ENCODE peak calls at places on chromosome 21, in six cellular contexts. U, G, C, V, D and X are unnamed samples.

GRCh38 chr21:36741506-36741905 is 42.6 kb downstream of the SIM2 start:
- DNase-seq in U (no peak), G (no peak), D (no peak), C (no peak), V (no peak), X (no peak)

GRCh38 chr21:14889080-14889805 is 175.6 kb downstream of the NRIP1 start:
- DNase-seq in D (no peak), G (peak; percentile 44), U (peak; percentile 81), C (peak; percentile 95), V (peak; percentile 87), X (peak; percentile 58)

GRCh38 chr21:42040411-42041180 is 30.4 kb upstream of the ZBTB21 start:
- DNase-seq in D (no peak), U (peak; percentile 99), C (peak; percentile 97), V (peak; percentile 99), G (no peak), X (peak; percentile 90)

GRCh38 chr21:32779983-32780382 is 8.4 kb upstream of the PAXBP1 start:
- DNase-seq in U (no peak), G (no peak), C (no peak), D (no peak), V (no peak), X (no peak)

GRCh38 chr21:46151989-46152938 is 3.1 kb downstream of the FTCD start:
- DNase-seq in U (no peak), G (no peak), V (no peak), C (no peak), D (peak; percentile 18), X (no peak)

GRCh38 chr21:15222711-15223110 is 157.9 kb upstream of the NRIP1 start:
- DNase-seq in C (no peak), G (no peak), U (no peak), V (no peak), D (no peak), X (no peak)

GRCh38 chr21:17921579-17922530 is 102.7 kb upstream of the C21orf91 start:
- DNase-seq in U (peak; percentile 68), C (peak; percentile 87), G (no peak), D (no peak), V (peak; percentile 34), X (no peak)

GRCh38 chr21:45957986-45958610 is 23.5 kb upstream of the COL6A1 start:
- DNase-seq in G (no peak), D (no peak), C (peak; percentile 89), V (peak; percentile 28), U (peak; percentile 56), X (no peak)

GRCh38 chr21:17673261-17674020 is 60.7 kb upstream of the BTG3 start:
- DNase-seq in C (peak; percentile 13), U (peak; percentile 6), V (no peak), G (no peak), D (no peak), X (peak; percentile 28)

DNA sequence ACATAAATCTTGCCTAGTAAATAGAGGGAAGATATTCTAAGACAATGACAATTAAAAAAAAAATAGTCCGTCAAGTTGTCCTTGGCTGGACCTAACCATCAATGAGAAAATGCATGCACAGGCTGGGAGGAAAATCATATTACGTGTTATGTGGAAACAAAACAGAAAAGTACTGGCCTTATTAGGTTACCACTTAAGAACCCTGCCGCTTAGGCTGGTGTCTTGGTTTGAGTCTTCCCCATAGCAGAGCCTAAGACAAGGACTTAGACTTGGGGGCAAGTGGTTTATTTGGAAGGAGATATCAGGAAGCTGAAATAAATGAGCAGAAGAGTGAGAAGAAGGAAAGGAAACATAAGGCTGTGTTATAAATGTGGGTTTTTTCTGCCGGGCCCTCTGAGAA is 186.4 kb downstream of the MRPL39 start:
- DNase-seq in D (no peak), U (no peak), G (no peak), V (no peak), C (no peak), X (no peak)
- H3K4me3 ChIP-seq in D (no peak overlapping the region), U (no peak overlapping the region), G (no peak overlapping the region), V (no peak overlapping the region), C (no peak overlapping the region), X (no peak overlapping the region)

GRCh38 chr21:40595806-40596205 is 251.2 kb downstream of the DSCAM start:
- DNase-seq in C (no peak), U (no peak), D (no peak), G (no peak), V (no peak), X (no peak)
- TF ChIP-seq CTCF in C (no peak), U (no peak), D (no peak), G (no peak), V (no peak), X (no peak)

DNA sequence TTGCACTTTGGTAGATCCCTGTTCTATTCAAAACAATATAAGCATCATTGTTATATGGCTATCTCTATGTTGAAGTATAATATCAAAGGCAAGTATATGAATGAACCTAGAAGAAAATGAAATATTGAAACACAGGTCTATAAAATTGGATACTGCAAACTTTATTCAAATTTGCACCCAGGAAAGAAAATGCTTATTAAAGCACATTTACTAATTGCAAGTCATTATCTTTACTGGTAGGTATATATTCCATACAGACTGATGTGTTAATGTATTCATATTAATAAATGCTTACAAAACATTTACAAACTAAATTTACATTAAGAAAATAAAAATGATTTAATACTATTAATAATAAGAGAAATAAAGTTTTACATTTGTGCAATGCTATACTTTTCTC is 469.8 kb downstream of the NCAM2 start:
- DNase-seq in C (no peak), G (no peak), V (no peak), D (no peak), U (no peak), X (no peak)
- H3K4me3 ChIP-seq in C (no peak overlapping the region), G (no peak overlapping the region), V (no peak overlapping the region), D (no peak overlapping the region), U (no peak overlapping the region), X (no peak overlapping the region)

GRCh38 chr21:35243171-35243570 is 194.1 kb upstream of the RUNX1 start:
- DNase-seq in U (no peak), G (no peak), D (no peak), C (no peak), V (no peak), X (no peak)
- TF ChIP-seq CTCF in U (no peak), G (no peak), D (no peak), C (no peak), V (no peak), X (no peak)

GRCh38 chr21:28758042-28758882 is 234.4 kb downstream of the LTN1 start:
- DNase-seq in U (no peak), V (no peak), D (no peak), G (no peak), C (no peak), X (no peak)
- H3K4me3 ChIP-seq in U (no peak overlapping the region), V (no peak overlapping the region), D (no peak overlapping the region), G (no peak overlapping the region), C (no peak overlapping the region), X (no peak overlapping the region)

GRCh38 chr21:44505673-44506278 is 34.2 kb downstream of the KRTAP10-1 start:
- DNase-seq in U (no peak), C (no peak), D (no peak), G (no peak), V (no peak), X (no peak)
- TF ChIP-seq CTCF in U (no peak), C (no peak), D (no peak), G (no peak), V (no peak), X (no peak)

GRCh38 chr21:44305691-44306090 is 5.8 kb downstream of the PFKL start:
- DNase-seq in G (no peak), V (no peak), D (no peak), U (no peak), C (no peak), X (no peak)
- H3K4me3 ChIP-seq in G (no peak overlapping the region), V (no peak overlapping the region), D (no peak overlapping the region), U (no peak overlapping the region), C (no peak overlapping the region), X (no peak overlapping the region)

DNA sequence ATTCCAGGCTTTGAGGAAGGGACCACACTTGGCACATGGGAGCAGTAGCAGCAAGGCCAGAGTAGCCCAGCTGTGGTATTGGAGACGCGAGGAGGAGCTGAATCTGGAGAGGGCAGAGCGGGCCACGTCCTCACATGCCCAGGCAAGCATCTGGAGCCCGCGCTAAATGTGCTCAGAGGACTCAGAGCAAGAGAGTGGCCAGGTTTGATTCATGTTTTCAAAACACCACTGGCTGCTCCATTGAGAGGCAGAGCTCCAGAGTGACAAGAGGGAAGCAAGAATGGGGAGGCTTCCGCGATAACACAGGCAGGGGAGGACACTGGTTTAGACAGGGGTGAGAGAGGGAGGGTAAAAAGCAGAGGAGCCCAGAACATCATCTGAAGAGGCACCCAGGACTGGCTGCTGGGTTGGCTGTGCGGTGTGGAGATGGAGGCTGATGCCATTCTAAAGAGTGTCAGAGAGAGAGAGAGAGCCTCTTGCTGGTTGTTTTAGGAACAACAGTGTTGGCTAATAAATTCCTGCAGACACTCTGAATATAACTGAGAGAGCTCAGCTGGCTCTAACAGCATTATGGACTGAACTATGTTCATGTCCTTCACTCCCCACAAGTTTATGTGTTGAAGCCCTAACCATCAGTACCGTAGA is 32.3 kb downstream of the RCAN1 start:
- DNase-seq in U (peak; percentile 72), G (peak; percentile 29), D (no peak), C (peak; percentile 74), V (peak; percentile 47), X (no peak)
- TF ChIP-seq CTCF in U (peak; percentile 79), G (peak; percentile 32), D (peak; percentile 9), C (peak; percentile 65), V (peak; percentile 74), X (peak; percentile 68)